ENCODE peak calls at places on chromosomes 12 and 14, in nine cellular contexts. W, A, S, R, Z, N, G, Y and X are unnamed samples.

GRCh38 chr14:103165323-103165722 is 42.1 kb downstream of the TNFAIP2 start:
- DNase-seq in W (no peak), A (no peak), S (no peak), R (no peak), Z (no peak), N (no peak), G (no peak), Y (no peak), X (no peak)

GRCh38 chr14:44567997-44568396 is 60.9 kb upstream of the FSCB start:
- DNase-seq in W (no peak), A (no peak), S (no peak), R (no peak), Z (no peak), N (no peak), G (no peak), Y (no peak), X (no peak)

GRCh38 chr14:54650331-54651017 is 83.5 kb downstream of the SAMD4A start:
- DNase-seq in W (no peak), A (no peak), S (no peak), R (no peak), Z (no peak), N (peak), G (peak), Y (peak), X (peak)

GRCh38 chr14:93006484-93007128 is 83.7 kb downstream of the CHGA start:
- DNase-seq in W (no peak), A (no peak), S (no peak), R (no peak), Z (no peak), N (peak), G (no peak), Y (peak), X (no peak)

GRCh38 chr14:70808402-70809237 is 693 bp downstream of the MAP3K9 start:
- DNase-seq in W (peak), A (peak), S (peak), R (no peak), Z (peak), N (no peak), G (peak), Y (no peak), X (no peak)

GRCh38 chr12:93741741-93742085 is 64.5 kb downstream of the CRADD start:
- DNase-seq in W (no peak), A (no peak), S (no peak), R (no peak), Z (peak), N (peak), G (peak), Y (no peak), X (peak)

GRCh38 chr14:56754966-56755365 is 55.3 kb downstream of the OTX2 start:
- DNase-seq in W (no peak), A (no peak), S (no peak), R (no peak), Z (no peak), N (no peak), G (no peak), Y (no peak), X (no peak)

GRCh38 chr12:835754-836493 is 83.5 kb downstream of the WNK1 start:
- DNase-seq in W (no peak), A (no peak), S (no peak), R (no peak), Z (no peak), N (no peak), G (no peak), Y (no peak), X (peak)

GRCh38 chr12:119363490-119363889 is 29.0 kb downstream of the CCDC60 start:
- DNase-seq in W (no peak), A (no peak), S (no peak), R (no peak), Z (peak), N (no peak), G (no peak), Y (no peak), X (no peak)

GRCh38 chr12:115377230-115377629 is 693.3 kb upstream of the TBX3 start:
- DNase-seq in W (no peak), A (no peak), S (no peak), R (peak), Z (no peak), N (no peak), G (no peak), Y (no peak), X (no peak)

GRCh38 chr12:55653031-55653430 is 16.3 kb downstream of the OR10P1 start:
- DNase-seq in W (no peak), A (no peak), S (no peak), R (no peak), Z (no peak), N (no peak), G (no peak), Y (no peak), X (no peak)

GRCh38 chr12:65934480-65935115 is 110.3 kb downstream of the HMGA2 start:
- DNase-seq in W (no peak), A (no peak), S (no peak), R (no peak), Z (no peak), N (no peak), G (no peak), Y (no peak), X (no peak)

GRCh38 chr12:57726884-57727757 is 11.4 kb downstream of the AGAP2 start:
- DNase-seq in W (peak), A (peak), S (peak), R (no peak), Z (peak), N (no peak), G (no peak), Y (peak), X (no peak)

GRCh38 chr14:22252591-22253178 is 336.3 kb downstream of the DAD1 start:
- DNase-seq in W (no peak), A (no peak), S (no peak), R (no peak), Z (no peak), N (no peak), G (no peak), Y (no peak), X (no peak)

GRCh38 chr12:75471928-75472865 is 8.4 kb upstream of the GLIPR1 start:
- DNase-seq in W (no peak), A (no peak), S (no peak), R (no peak), Z (no peak), N (no peak), G (no peak), Y (no peak), X (no peak)

GRCh38 chr12:75820848-75821578 is 210.6 kb downstream of the PHLDA1 start:
- DNase-seq in W (peak), A (peak), S (peak), R (no peak), Z (no peak), N (peak), G (no peak), Y (peak), X (peak)

GRCh38 chr12:52387859-52388258 is 2.4 kb upstream of the KRT84 start:
- DNase-seq in W (no peak), A (no peak), S (no peak), R (no peak), Z (no peak), N (no peak), G (no peak), Y (no peak), X (no peak)

GRCh38 chr12:46930101-46930500 is 104.3 kb upstream of the SLC38A4 start:
- DNase-seq in W (no peak), A (no peak), S (no peak), R (no peak), Z (no peak), N (no peak), G (no peak), Y (no peak), X (no peak)

GRCh38 chr14:20630340-20631022 is 11.0 kb downstream of the OR6S1 start:
- DNase-seq in W (peak), A (no peak), S (no peak), R (no peak), Z (peak), N (peak), G (no peak), Y (peak), X (peak)

GRCh38 chr12:19960527-19960926 is 407.8 kb upstream of the PDE3A start:
- DNase-seq in W (no peak), A (no peak), S (no peak), R (no peak), Z (no peak), N (no peak), G (no peak), Y (no peak), X (no peak)

GRCh38 chr12:117583677-117584076 is 222.3 kb upstream of the NOS1 start:
- DNase-seq in W (no peak), A (no peak), S (no peak), R (no peak), Z (no peak), N (no peak), G (no peak), Y (no peak), X (no peak)

GRCh38 chr12:65278576-65279386 is at the start of gene MSRB3:
- DNase-seq in W (peak), A (peak), S (peak), R (no peak), Z (peak), N (peak), G (peak), Y (peak), X (peak)

GRCh38 chr12:7501031-7501585 is 2.5 kb downstream of the CD163 start:
- DNase-seq in W (no peak), A (no peak), S (no peak), R (no peak), Z (no peak), N (peak), G (no peak), Y (no peak), X (peak)

GRCh38 chr12:19988457-19988856 is 379.9 kb upstream of the PDE3A start:
- DNase-seq in W (peak), A (no peak), S (no peak), R (no peak), Z (peak), N (peak), G (no peak), Y (peak), X (peak)

GRCh38 chr12:3882896-3883564 is 9.8 kb upstream of the PARP11 start:
- DNase-seq in W (no peak), A (no peak), S (no peak), R (peak), Z (no peak), N (peak), G (no peak), Y (peak), X (peak)

GRCh38 chr12:85627584-85627983 is 208.6 kb downstream of the RASSF9 start:
- DNase-seq in W (no peak), A (no peak), S (no peak), R (no peak), Z (no peak), N (peak), G (no peak), Y (peak), X (no peak)

GRCh38 chr12:27555316-27555715 is 31.3 kb downstream of the PPFIBP1 start:
- DNase-seq in W (no peak), A (no peak), S (no peak), R (no peak), Z (no peak), N (peak), G (no peak), Y (no peak), X (no peak)

GRCh38 chr12:104825408-104825807 is 132.7 kb downstream of the SLC41A2 start:
- DNase-seq in W (no peak), A (no peak), S (no peak), R (no peak), Z (peak), N (no peak), G (no peak), Y (peak), X (peak)

GRCh38 chr12:89416049-89416792 is 63.9 kb upstream of the DUSP6 start:
- DNase-seq in W (no peak), A (no peak), S (no peak), R (no peak), Z (no peak), N (no peak), G (no peak), Y (no peak), X (no peak)

GRCh38 chr12:31369712-31370521 is 44.0 kb upstream of the SINHCAF start:
- DNase-seq in W (peak), A (peak), S (no peak), R (no peak), Z (peak), N (peak), G (peak), Y (peak), X (peak)

GRCh38 chr12:131882804-131883520 is 11.5 kb upstream of the ULK1 start:
- DNase-seq in W (no peak), A (no peak), S (no peak), R (no peak), Z (no peak), N (no peak), G (no peak), Y (no peak), X (no peak)

GRCh38 chr12:129381717-129382116 is 522.1 kb downstream of the TMEM132D start:
- DNase-seq in W (no peak), A (no peak), S (no peak), R (no peak), Z (no peak), N (no peak), G (no peak), Y (no peak), X (no peak)

GRCh38 chr12:8819676-8819980 is 2.8 kb upstream of the A2ML1 start:
- DNase-seq in W (no peak), A (no peak), S (no peak), R (no peak), Z (no peak), N (no peak), G (no peak), Y (peak), X (no peak)

GRCh38 chr12:65878540-65878939 is 54.3 kb downstream of the HMGA2 start:
- DNase-seq in W (no peak), A (no peak), S (no peak), R (no peak), Z (peak), N (peak), G (no peak), Y (peak), X (no peak)

GRCh38 chr14:33282811-33283210 is 344.1 kb downstream of the NPAS3 start:
- DNase-seq in W (no peak), A (no peak), S (no peak), R (no peak), Z (no peak), N (no peak), G (no peak), Y (peak), X (no peak)

GRCh38 chr12:101706403-101706802 is 9.0 kb downstream of the CHPT1 start:
- DNase-seq in W (no peak), A (no peak), S (no peak), R (no peak), Z (no peak), N (no peak), G (no peak), Y (no peak), X (no peak)

GRCh38 chr12:52006726-52007157 is at the start of gene TAMALIN:
- DNase-seq in W (peak), A (peak), S (peak), R (no peak), Z (peak), N (peak), G (peak), Y (peak), X (peak)

GRCh38 chr14:58398495-58398894 is 2.8 kb downstream of the TOMM20L start:
- DNase-seq in W (no peak), A (no peak), S (no peak), R (no peak), Z (no peak), N (no peak), G (no peak), Y (no peak), X (no peak)

GRCh38 chr14:58398895-58399294 is 3.2 kb downstream of the TOMM20L start:
- DNase-seq in W (no peak), A (no peak), S (no peak), R (no peak), Z (no peak), N (no peak), G (no peak), Y (no peak), X (no peak)

GRCh38 chr14:58395815-58396626 is at the start of gene TOMM20L:
- DNase-seq in W (peak), A (peak), S (peak), R (peak), Z (peak), N (peak), G (peak), Y (peak), X (peak)

GRCh38 chr14:58401587-58401986 is 5.9 kb downstream of the TOMM20L start:
- DNase-seq in W (no peak), A (no peak), S (no peak), R (no peak), Z (peak), N (no peak), G (no peak), Y (no peak), X (no peak)
- TF ChIP-seq CTCF in W (no peak), A (no peak), S (no peak), R (no peak), Z (peak), N (no peak), G (no peak), Y (no peak), X (no peak)

DNA sequence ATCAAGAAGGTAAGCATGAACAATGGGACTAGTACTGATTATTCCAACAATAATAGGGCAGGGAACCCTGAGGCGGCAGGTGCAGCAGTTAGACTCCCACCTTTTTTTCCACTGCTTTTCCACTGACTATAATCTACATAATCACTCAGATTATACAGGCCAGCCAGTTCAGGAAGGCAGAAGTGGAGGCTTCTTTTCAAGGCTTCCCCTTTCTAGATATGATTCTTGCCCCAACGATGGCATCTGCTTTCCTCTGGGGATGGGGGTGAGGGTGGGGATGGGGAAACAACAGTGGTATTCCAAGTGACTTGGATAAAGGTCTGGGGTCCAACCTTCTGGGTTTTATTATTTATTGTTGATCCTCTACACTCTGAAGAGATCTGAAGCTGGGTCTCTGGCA is 331 bp downstream of the NCKAP1L start:
- DNase-seq in W (no peak), A (no peak), S (no peak), R (no peak), Z (no peak), N (no peak), G (no peak), Y (no peak), X (no peak)
- H3K4me3 ChIP-seq in W (no peak), A (peak), S (no peak), R (peak), Z (no peak), N (no peak), G (no peak), Y (no peak), X (no peak)

GRCh38 chr14:29518335-29518734 is 409.3 kb downstream of the PRKD1 start:
- DNase-seq in W (no peak), A (no peak), S (no peak), R (no peak), Z (no peak), N (peak), G (no peak), Y (peak), X (peak)
- TF ChIP-seq CTCF in W (no peak), A (no peak), S (no peak), R (no peak), Z (peak), N (peak), G (no peak), Y (peak), X (peak)

GRCh38 chr14:77088219-77088618 is 9.8 kb upstream of the CIPC start:
- DNase-seq in W (no peak), A (no peak), S (peak), R (no peak), Z (peak), N (no peak), G (peak), Y (no peak), X (no peak)
- H3K4me3 ChIP-seq in W (no peak), A (no peak), S (no peak), R (no peak), Z (no peak), N (no peak), G (no peak), Y (no peak), X (no peak)

GRCh38 chr12:107450541-107450940 is 235.1 kb upstream of the PWP1 start:
- DNase-seq in W (no peak), A (no peak), S (no peak), R (no peak), Z (peak), N (no peak), G (no peak), Y (no peak), X (no peak)

GRCh38 chr12:107449891-107450290 is 235.7 kb upstream of the PWP1 start:
- DNase-seq in W (no peak), A (no peak), S (no peak), R (no peak), Z (no peak), N (peak), G (no peak), Y (no peak), X (peak)

GRCh38 chr12:107447336-107447735 is 238.3 kb upstream of the PWP1 start:
- DNase-seq in W (no peak), A (no peak), S (no peak), R (no peak), Z (no peak), N (no peak), G (no peak), Y (no peak), X (no peak)

GRCh38 chr12:107446476-107446875 is 239.1 kb upstream of the PWP1 start:
- DNase-seq in W (no peak), A (no peak), S (no peak), R (no peak), Z (no peak), N (no peak), G (no peak), Y (no peak), X (no peak)

DNA sequence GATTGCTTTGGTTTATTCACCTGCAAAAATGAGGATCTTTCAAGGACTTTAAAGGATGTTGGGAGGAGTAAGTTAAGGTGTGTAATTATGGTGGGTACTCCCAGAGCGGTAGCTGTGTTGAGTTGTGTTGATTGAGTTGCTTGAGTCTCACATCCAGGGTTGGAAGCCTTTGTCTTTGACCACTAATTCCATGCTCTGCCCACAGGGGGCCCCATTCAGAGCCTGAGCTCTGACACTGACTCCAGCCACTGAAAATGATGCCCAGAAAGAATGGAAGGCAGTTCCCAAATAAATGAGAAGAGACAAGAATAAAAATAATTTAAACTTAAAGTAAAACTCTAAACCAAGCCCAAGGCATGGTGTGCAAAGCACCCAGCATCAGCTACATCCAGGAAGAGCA is 237.4 kb upstream of the PWP1 start:
- DNase-seq in W (no peak), A (no peak), S (peak), R (no peak), Z (peak), N (peak), G (no peak), Y (no peak), X (peak)
- TF ChIP-seq CTCF in W (no peak), A (no peak), S (no peak), R (no peak), Z (peak), N (peak), G (no peak), Y (peak), X (peak)

DNA sequence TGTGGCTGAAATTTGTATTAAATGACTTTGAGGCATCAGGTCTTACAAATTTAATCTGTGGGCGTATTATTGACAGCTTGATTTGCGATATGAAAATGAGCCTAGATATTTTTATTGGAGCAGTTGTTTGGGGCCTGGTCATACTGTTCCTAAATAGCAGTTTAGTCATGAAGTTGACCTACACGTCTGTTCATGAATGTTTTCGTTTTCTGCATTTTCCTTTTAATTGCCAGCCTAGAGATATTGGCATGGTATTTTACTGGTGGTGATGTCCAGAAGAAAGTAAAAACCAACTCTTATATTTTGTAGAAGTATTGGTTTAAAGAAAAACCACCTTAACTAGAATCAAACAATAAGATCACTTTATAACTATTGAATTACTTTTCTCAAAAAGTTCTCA is 1.8 kb downstream of the EML1 start:
- DNase-seq in W (no peak), A (no peak), S (no peak), R (no peak), Z (no peak), N (no peak), G (no peak), Y (no peak), X (no peak)
- H3K4me3 ChIP-seq in W (no peak), A (no peak), S (no peak), R (peak), Z (peak), N (no peak), G (no peak), Y (no peak), X (peak)

GRCh38 chr12:48818831-48819590 is 715 bp downstream of the CACNB3 start:
- DNase-seq in W (peak), A (peak), S (peak), R (no peak), Z (peak), N (no peak), G (peak), Y (no peak), X (no peak)
- TF ChIP-seq CTCF in W (no peak), A (no peak), S (no peak), R (no peak), Z (peak), N (peak), G (no peak), Y (peak), X (no peak)